ENCODE peak calls at places on chromosomes 1 and 21, in seven cellular contexts. One of them, this sample, is unnamed.

GRCh38 chr1:38111589-38111988 is 65.0 kb upstream of the POU3F1 start:
- DNase-seq in body of pancreas: no peak
- DNase-seq in mammary epithelial cell: no peak
- DNase-seq in heart right ventricle: no peak
- DNase-seq in IMR-90: no peak
- DNase-seq in WERI-Rb-1: no peak
- DNase-seq in ascending aorta: no peak
- DNase-seq in this sample: no peak

GRCh38 chr21:37364722-37365121 is 1.9 kb upstream of the DYRK1A start:
- DNase-seq in WERI-Rb-1: no peak
- DNase-seq in heart right ventricle: no peak
- DNase-seq in ascending aorta: no peak
- DNase-seq in body of pancreas: no peak
- DNase-seq in IMR-90: no peak
- DNase-seq in mammary epithelial cell: no peak
- DNase-seq in this sample: no peak

GRCh38 chr21:32233055-32233546 is 45.7 kb downstream of the MIS18A start:
- DNase-seq in ascending aorta: no peak
- DNase-seq in IMR-90: peak
- DNase-seq in body of pancreas: no peak
- DNase-seq in mammary epithelial cell: no peak
- DNase-seq in WERI-Rb-1: no peak
- DNase-seq in heart right ventricle: no peak
- DNase-seq in this sample: no peak

GRCh38 chr1:109984190-109984455 is 442 bp upstream of the AHCYL1 start:
- DNase-seq in body of pancreas: no peak
- DNase-seq in heart right ventricle: no peak
- DNase-seq in IMR-90: peak
- DNase-seq in ascending aorta: no peak
- DNase-seq in mammary epithelial cell: no peak
- DNase-seq in WERI-Rb-1: no peak
- DNase-seq in this sample: no peak

GRCh38 chr1:192430644-192431043 is 113.9 kb downstream of the RGS21 start:
- DNase-seq in WERI-Rb-1: no peak
- DNase-seq in IMR-90: no peak
- DNase-seq in body of pancreas: no peak
- DNase-seq in heart right ventricle: no peak
- DNase-seq in mammary epithelial cell: no peak
- DNase-seq in ascending aorta: no peak
- DNase-seq in this sample: no peak

GRCh38 chr1:154716012-154716411 is 108.0 kb upstream of the ADAR start:
- DNase-seq in ascending aorta: no peak
- DNase-seq in IMR-90: no peak
- DNase-seq in mammary epithelial cell: no peak
- DNase-seq in WERI-Rb-1: peak
- DNase-seq in body of pancreas: no peak
- DNase-seq in heart right ventricle: no peak
- DNase-seq in this sample: no peak

GRCh38 chr1:112637257-112638108 is 17.9 kb downstream of the CAPZA1 start:
- DNase-seq in heart right ventricle: no peak
- DNase-seq in WERI-Rb-1: no peak
- DNase-seq in ascending aorta: no peak
- DNase-seq in IMR-90: peak
- DNase-seq in body of pancreas: no peak
- DNase-seq in mammary epithelial cell: peak
- DNase-seq in this sample: no peak

GRCh38 chr21:25764065-25764464 is 29.3 kb downstream of the GABPA start:
- DNase-seq in body of pancreas: no peak
- DNase-seq in heart right ventricle: no peak
- DNase-seq in IMR-90: no peak
- DNase-seq in ascending aorta: no peak
- DNase-seq in WERI-Rb-1: no peak
- DNase-seq in mammary epithelial cell: no peak
- DNase-seq in this sample: no peak

GRCh38 chr1:61052393-61053280 is 29.7 kb upstream of the NFIA start:
- DNase-seq in heart right ventricle: no peak
- DNase-seq in WERI-Rb-1: no peak
- DNase-seq in IMR-90: no peak
- DNase-seq in ascending aorta: no peak
- DNase-seq in mammary epithelial cell: no peak
- DNase-seq in body of pancreas: no peak
- DNase-seq in this sample: no peak

GRCh38 chr1:1200876-1201810 is 5.2 kb downstream of the TNFRSF18 start:
- DNase-seq in WERI-Rb-1: peak
- DNase-seq in mammary epithelial cell: peak
- DNase-seq in ascending aorta: no peak
- DNase-seq in IMR-90: peak
- DNase-seq in body of pancreas: no peak
- DNase-seq in heart right ventricle: peak
- DNase-seq in this sample: no peak

GRCh38 chr1:71656902-71657301 is 576.1 kb upstream of the ZRANB2 start:
- DNase-seq in body of pancreas: no peak
- DNase-seq in WERI-Rb-1: no peak
- DNase-seq in ascending aorta: no peak
- DNase-seq in heart right ventricle: no peak
- DNase-seq in IMR-90: peak
- DNase-seq in mammary epithelial cell: no peak
- DNase-seq in this sample: no peak

GRCh38 chr1:201676061-201676644 is 137.2 kb downstream of the NAV1 start:
- DNase-seq in ascending aorta: no peak
- DNase-seq in body of pancreas: no peak
- DNase-seq in WERI-Rb-1: peak
- DNase-seq in IMR-90: peak
- DNase-seq in heart right ventricle: peak
- DNase-seq in mammary epithelial cell: no peak
- DNase-seq in this sample: no peak

GRCh38 chr1:226482975-226483660 is 65.4 kb upstream of the STUM start:
- DNase-seq in mammary epithelial cell: no peak
- DNase-seq in body of pancreas: no peak
- DNase-seq in heart right ventricle: no peak
- DNase-seq in WERI-Rb-1: peak
- DNase-seq in ascending aorta: no peak
- DNase-seq in IMR-90: no peak
- DNase-seq in this sample: no peak

GRCh38 chr21:34319585-34319984 is 44.2 kb upstream of the KCNE2 start:
- DNase-seq in mammary epithelial cell: no peak
- DNase-seq in heart right ventricle: no peak
- DNase-seq in WERI-Rb-1: no peak
- DNase-seq in body of pancreas: no peak
- DNase-seq in ascending aorta: no peak
- DNase-seq in IMR-90: no peak
- DNase-seq in this sample: no peak

GRCh38 chr1:24606296-24606605 is 36.9 kb upstream of the SRRM1 start:
- DNase-seq in mammary epithelial cell: no peak
- DNase-seq in WERI-Rb-1: no peak
- DNase-seq in ascending aorta: no peak
- DNase-seq in body of pancreas: no peak
- DNase-seq in IMR-90: no peak
- DNase-seq in heart right ventricle: no peak
- DNase-seq in this sample: no peak

GRCh38 chr1:192243721-192244120 is 73.1 kb upstream of the RGS21 start:
- DNase-seq in heart right ventricle: no peak
- DNase-seq in ascending aorta: no peak
- DNase-seq in IMR-90: peak
- DNase-seq in WERI-Rb-1: no peak
- DNase-seq in mammary epithelial cell: peak
- DNase-seq in body of pancreas: no peak
- DNase-seq in this sample: no peak

GRCh38 chr1:241837901-241838300 is 10.1 kb upstream of the EXO1 start:
- DNase-seq in heart right ventricle: no peak
- DNase-seq in mammary epithelial cell: no peak
- DNase-seq in IMR-90: peak
- DNase-seq in ascending aorta: no peak
- DNase-seq in body of pancreas: no peak
- DNase-seq in WERI-Rb-1: no peak
- DNase-seq in this sample: peak

DNA sequence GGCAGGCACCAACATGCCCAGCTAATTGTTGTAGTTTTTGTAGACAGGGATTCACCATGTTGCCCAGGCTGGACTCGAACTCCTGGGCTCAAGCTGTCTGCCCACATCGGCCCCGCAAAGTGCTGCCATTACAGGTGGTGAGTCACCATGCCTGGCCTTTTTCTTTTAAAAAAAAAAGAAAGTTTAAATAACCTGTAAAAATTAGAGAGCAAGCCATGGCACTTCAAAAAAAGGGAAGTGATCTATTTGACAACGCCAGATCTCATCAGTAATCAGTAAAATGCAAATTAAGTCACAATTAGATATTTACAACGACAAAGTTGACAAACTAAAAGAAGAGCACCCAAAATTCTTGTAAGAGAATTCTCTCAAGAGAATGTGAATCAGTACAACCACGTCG is 2.9 kb upstream of the RBBP5 start:
- DNase-seq in heart right ventricle: no peak
- DNase-seq in body of pancreas: no peak
- DNase-seq in mammary epithelial cell: no peak
- DNase-seq in WERI-Rb-1: no peak
- DNase-seq in IMR-90: no peak
- DNase-seq in ascending aorta: no peak
- DNase-seq in this sample: no peak
- H3K4me3 ChIP-seq in heart right ventricle: no peak
- H3K4me3 ChIP-seq in body of pancreas: no peak
- H3K4me3 ChIP-seq in mammary epithelial cell: no peak
- H3K4me3 ChIP-seq in WERI-Rb-1: no peak
- H3K4me3 ChIP-seq in IMR-90: no peak
- H3K4me3 ChIP-seq in ascending aorta: no peak
- H3K4me3 ChIP-seq in this sample: no peak

GRCh38 chr1:9927259-9927658 is 15.9 kb downstream of the LZIC start:
- DNase-seq in body of pancreas: no peak
- DNase-seq in IMR-90: no peak
- DNase-seq in mammary epithelial cell: no peak
- DNase-seq in WERI-Rb-1: no peak
- DNase-seq in ascending aorta: no peak
- DNase-seq in heart right ventricle: no peak
- DNase-seq in this sample: no peak

DNA sequence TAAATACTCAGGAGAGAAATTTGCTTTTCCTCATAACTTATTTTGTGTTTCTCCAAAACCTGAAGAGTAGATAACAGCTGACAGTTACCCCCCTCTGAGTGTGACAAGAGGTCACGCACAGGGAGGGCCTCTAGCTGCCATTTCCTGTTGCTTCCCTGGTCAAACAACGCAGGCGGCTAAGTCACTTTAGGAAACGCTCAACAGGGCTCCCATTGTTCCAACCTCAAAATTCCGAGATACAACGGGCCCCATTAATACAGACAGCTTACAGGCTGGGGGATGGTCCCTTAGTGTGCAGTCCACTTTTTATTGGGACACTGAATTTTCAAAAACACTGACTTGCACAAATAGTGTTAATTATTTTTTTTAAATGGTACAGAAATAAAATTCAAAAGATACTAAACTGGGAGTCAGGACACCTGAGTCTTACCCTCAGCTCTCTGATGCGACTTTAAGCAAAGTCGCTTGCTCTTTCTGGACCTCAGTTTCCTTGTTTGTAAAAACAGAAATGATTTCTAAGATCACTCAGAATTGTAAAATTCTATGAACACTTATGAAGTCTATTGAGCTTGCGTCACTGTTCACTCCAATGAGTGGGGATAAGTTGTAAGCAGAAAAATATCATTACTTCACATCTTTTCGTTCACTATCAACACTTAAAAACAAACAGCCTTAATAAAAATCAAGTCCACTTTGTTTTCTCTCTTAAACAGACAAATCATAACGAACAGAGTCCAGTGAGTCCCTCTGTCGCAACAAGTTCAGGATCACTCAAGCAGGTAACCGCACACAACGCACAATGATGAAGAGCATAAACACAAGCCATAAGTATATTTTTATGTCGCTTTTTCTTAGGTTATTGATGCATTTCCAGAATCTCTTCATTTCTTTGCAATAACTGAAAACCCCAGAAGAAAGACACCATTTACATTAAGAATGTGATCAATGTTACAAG is 13.5 kb downstream of the LZIC start:
- DNase-seq in IMR-90: no peak
- DNase-seq in heart right ventricle: no peak
- DNase-seq in WERI-Rb-1: no peak
- DNase-seq in mammary epithelial cell: no peak
- DNase-seq in ascending aorta: no peak
- DNase-seq in body of pancreas: no peak
- DNase-seq in this sample: no peak
- TF ChIP-seq CTCF in IMR-90: no peak
- TF ChIP-seq CTCF in heart right ventricle: no peak
- TF ChIP-seq CTCF in WERI-Rb-1: no peak
- TF ChIP-seq CTCF in mammary epithelial cell: no peak
- TF ChIP-seq CTCF in ascending aorta: no peak
- TF ChIP-seq CTCF in body of pancreas: no peak
- TF ChIP-seq CTCF in this sample: no peak

GRCh38 chr1:217687511-217687910 is 56.4 kb downstream of the SPATA17 start:
- DNase-seq in IMR-90: no peak
- DNase-seq in WERI-Rb-1: no peak
- DNase-seq in ascending aorta: no peak
- DNase-seq in heart right ventricle: no peak
- DNase-seq in body of pancreas: no peak
- DNase-seq in mammary epithelial cell: no peak
- DNase-seq in this sample: no peak
- H3K4me3 ChIP-seq in IMR-90: no peak
- H3K4me3 ChIP-seq in WERI-Rb-1: no peak
- H3K4me3 ChIP-seq in ascending aorta: no peak
- H3K4me3 ChIP-seq in heart right ventricle: no peak
- H3K4me3 ChIP-seq in body of pancreas: no peak
- H3K4me3 ChIP-seq in mammary epithelial cell: no peak
- H3K4me3 ChIP-seq in this sample: no peak

GRCh38 chr1:55363261-55363660 is 148.1 kb upstream of the USP24 start:
- DNase-seq in IMR-90: peak
- DNase-seq in WERI-Rb-1: no peak
- DNase-seq in body of pancreas: no peak
- DNase-seq in ascending aorta: no peak
- DNase-seq in mammary epithelial cell: no peak
- DNase-seq in heart right ventricle: no peak
- DNase-seq in this sample: no peak

GRCh38 chr1:55362558-55362957 is 147.4 kb upstream of the USP24 start:
- DNase-seq in body of pancreas: no peak
- DNase-seq in IMR-90: peak
- DNase-seq in WERI-Rb-1: no peak
- DNase-seq in heart right ventricle: no peak
- DNase-seq in mammary epithelial cell: peak
- DNase-seq in ascending aorta: no peak
- DNase-seq in this sample: peak

GRCh38 chr1:55367273-55367672 is 152.1 kb upstream of the USP24 start:
- DNase-seq in mammary epithelial cell: no peak
- DNase-seq in IMR-90: no peak
- DNase-seq in WERI-Rb-1: no peak
- DNase-seq in heart right ventricle: no peak
- DNase-seq in ascending aorta: no peak
- DNase-seq in body of pancreas: no peak
- DNase-seq in this sample: no peak

GRCh38 chr1:55368698-55369097 is 153.5 kb upstream of the USP24 start:
- DNase-seq in IMR-90: no peak
- DNase-seq in heart right ventricle: no peak
- DNase-seq in ascending aorta: no peak
- DNase-seq in mammary epithelial cell: no peak
- DNase-seq in WERI-Rb-1: no peak
- DNase-seq in body of pancreas: no peak
- DNase-seq in this sample: no peak

DNA sequence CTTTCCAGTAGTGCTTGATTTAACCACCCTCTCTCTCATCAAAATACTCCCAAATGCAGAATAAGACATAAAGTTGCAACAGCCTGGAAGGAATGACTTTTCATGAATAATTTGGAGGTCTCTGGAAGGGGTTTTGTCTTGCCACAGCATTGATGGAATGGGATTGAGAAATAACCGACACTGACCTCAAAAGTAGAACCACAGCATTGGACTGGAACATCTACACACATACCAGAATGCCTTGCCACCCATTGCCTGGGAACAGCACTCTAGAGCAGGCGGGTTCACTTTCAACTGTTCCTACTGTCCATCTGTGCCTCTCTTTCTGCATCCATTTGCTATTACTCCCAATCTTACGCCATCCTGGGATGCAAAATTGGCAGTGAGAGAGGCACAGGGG is 149.1 kb upstream of the USP24 start:
- DNase-seq in heart right ventricle: no peak
- DNase-seq in body of pancreas: no peak
- DNase-seq in ascending aorta: no peak
- DNase-seq in IMR-90: no peak
- DNase-seq in mammary epithelial cell: no peak
- DNase-seq in WERI-Rb-1: no peak
- DNase-seq in this sample: no peak
- TF ChIP-seq CTCF in heart right ventricle: no peak
- TF ChIP-seq CTCF in body of pancreas: no peak
- TF ChIP-seq CTCF in ascending aorta: no peak
- TF ChIP-seq CTCF in IMR-90: no peak
- TF ChIP-seq CTCF in mammary epithelial cell: no peak
- TF ChIP-seq CTCF in WERI-Rb-1: no peak
- TF ChIP-seq CTCF in this sample: no peak

This sample was measured in AG04449.